ENCODE peak calls at places on chromosome 4, in five cellular contexts. X, S, J, I and O are unnamed samples.

GRCh38 chr4:138112389-138112788 is 129.8 kb downstream of the SLC7A11 start:
- DNase-seq in X (no peak), S (no peak), I (no peak), J (no peak), O (no peak)

GRCh38 chr4:74311696-74312313 is 3.5 kb downstream of the EPGN start:
- DNase-seq in J (peak), I (no peak), S (peak), X (no peak), O (peak)

GRCh38 chr4:6941796-6942195 is 32.2 kb downstream of the TBC1D14 start:
- DNase-seq in J (no peak), S (peak), X (no peak), I (no peak), O (no peak)

GRCh38 chr4:106371166-106371565 is 2.6 kb upstream of the GIMD1 start:
- DNase-seq in I (no peak), S (no peak), J (no peak), X (no peak), O (no peak)

GRCh38 chr4:54237770-54238169 is 8.7 kb downstream of the PDGFRA start:
- DNase-seq in J (no peak), S (no peak), X (no peak), I (no peak), O (no peak)

GRCh38 chr4:122830392-122831095 is 3.9 kb downstream of the FGF2 start:
- DNase-seq in I (no peak), S (no peak), X (no peak), J (no peak), O (no peak)

GRCh38 chr4:180057198-180057821 is 2185.9 kb upstream of the TENM3 start:
- DNase-seq in J (no peak), X (no peak), I (no peak), S (no peak), O (peak)

GRCh38 chr4:43855283-43855682 is 593.3 kb downstream of the KCTD8 start:
- DNase-seq in J (no peak), S (no peak), X (no peak), I (no peak), O (peak)